ENCODE peak calls at places on chromosomes 6 and 20, in nine cellular contexts. M is mesendoderm; Y is heart left ventricle; U is CD4-positive, CD25-positive, alpha-beta regulatory T cell; K is stomach; V is A549; Q is kidney epithelial cell; P is fibroblast of lung; J is neural progenitor cell. I is an unnamed sample.
A peak's percentile ranks its signal among the peaks of the same experiment; 100 is the strongest.

GRCh38 chr20:25223179-25223661 is 24.7 kb upstream of the PYGB start:
- DNase-seq in M (peak; percentile 97), Y (no peak), U (no peak), K (peak; percentile 69), V (peak; percentile 97), Q (peak; percentile 93), P (peak; percentile 88), J (peak; percentile 57), I (peak; percentile 88)

GRCh38 chr6:30891816-30892553 is 7.7 kb downstream of the DDR1 start:
- DNase-seq in M (no peak), Y (no peak), U (no peak), K (no peak), V (no peak), Q (no peak), P (no peak), J (no peak), I (no peak)

GRCh38 chr6:116022841-116023380 is 37.8 kb downstream of the FRK start:
- DNase-seq in M (no peak), Y (no peak), U (no peak), K (no peak), V (no peak), Q (no peak), P (peak; percentile 48), J (no peak), I (no peak)

GRCh38 chr6:93008385-93008784 is 411.0 kb downstream of the EPHA7 start:
- DNase-seq in M (no peak), Y (no peak), U (no peak), K (no peak), V (no peak), Q (no peak), P (no peak), J (no peak), I (no peak)

GRCh38 chr6:13268914-13269532 is 59.3 kb downstream of the TBC1D7 start:
- DNase-seq in M (peak; percentile 86), Y (no peak), U (no peak), K (no peak), V (no peak), Q (no peak), P (peak; percentile 17), J (no peak), I (no peak)

GRCh38 chr20:41895216-41895615 is 277.0 kb upstream of the CHD6 start:
- DNase-seq in M (no peak), Y (no peak), U (no peak), K (no peak), V (no peak), Q (no peak), P (no peak), J (no peak), I (no peak)

GRCh38 chr6:3328145-3328544 is 69.4 kb downstream of the PSMG4 start:
- DNase-seq in M (no peak), Y (no peak), U (no peak), K (no peak), V (peak; percentile 13), Q (no peak), P (no peak), J (no peak), I (no peak)

GRCh38 chr6:136873733-136874132 is 48.4 kb upstream of the SLC35D3 start:
- DNase-seq in M (peak; percentile 14), Y (no peak), U (no peak), K (no peak), V (no peak), Q (no peak), P (peak; percentile 49), J (no peak), I (no peak)

GRCh38 chr6:109580519-109580918 is 97.5 kb upstream of the ZBTB24 start:
- DNase-seq in M (peak; percentile 84), Y (no peak), U (no peak), K (no peak), V (no peak), Q (no peak), P (peak; percentile 2), J (peak; percentile 2), I (peak; percentile 12)

GRCh38 chr6:155165029-155165710 is 98.6 kb upstream of the CLDN20 start:
- DNase-seq in M (no peak), Y (no peak), U (no peak), K (no peak), V (no peak), Q (no peak), P (no peak), J (no peak), I (no peak)

GRCh38 chr20:50270569-50270968 is 79.9 kb downstream of the CEBPB start:
- DNase-seq in M (no peak), Y (peak; percentile 60), U (no peak), K (no peak), V (no peak), Q (no peak), P (no peak), J (no peak), I (no peak)

GRCh38 chr6:109236140-109237081 is 141.1 kb downstream of the CEP57L1 start:
- DNase-seq in M (peak; percentile 86), Y (peak; percentile 35), U (no peak), K (no peak), V (no peak), Q (no peak), P (no peak), J (peak; percentile 91), I (no peak)

GRCh38 chr20:52410182-52410647 is 218.6 kb upstream of the ZFP64 start:
- DNase-seq in M (peak; percentile 64), Y (no peak), U (peak; percentile 10), K (no peak), V (no peak), Q (peak; percentile 14), P (peak; percentile 72), J (no peak), I (peak; percentile 28)

GRCh38 chr6:73129653-73130443 is 95.4 kb downstream of the KHDC1L start:
- DNase-seq in M (peak; percentile 79), Y (peak; percentile 59), U (peak; percentile 50), K (peak; percentile 89), V (peak; percentile 37), Q (peak; percentile 34), P (peak; percentile 72), J (peak; percentile 92), I (peak; percentile 14)

GRCh38 chr6:134424131-134424794 is 106.4 kb upstream of the SGK1 start:
- DNase-seq in M (no peak), Y (no peak), U (no peak), K (no peak), V (no peak), Q (no peak), P (peak; percentile 51), J (no peak), I (no peak)

GRCh38 chr6:117075218-117075617 is 190.1 kb upstream of the VGLL2 start:
- DNase-seq in M (no peak), Y (no peak), U (no peak), K (no peak), V (no peak), Q (no peak), P (no peak), J (no peak), I (no peak)

GRCh38 chr6:48744948-48745347 is 634.0 kb upstream of the PTCHD4 start:
- DNase-seq in M (no peak), Y (no peak), U (no peak), K (no peak), V (no peak), Q (no peak), P (peak; percentile 61), J (no peak), I (no peak)

GRCh38 chr6:13226071-13226470 is 102.3 kb downstream of the TBC1D7 start:
- DNase-seq in M (no peak), Y (no peak), U (no peak), K (no peak), V (no peak), Q (no peak), P (no peak), J (no peak), I (no peak)

GRCh38 chr6:11909696-11910132 is 102.4 kb upstream of the HIVEP1 start:
- DNase-seq in M (no peak), Y (no peak), U (no peak), K (no peak), V (no peak), Q (no peak), P (no peak), J (no peak), I (peak; percentile 47)

GRCh38 chr6:6699741-6700367 is 111.3 kb downstream of the LY86 start:
- DNase-seq in M (peak; percentile 62), Y (peak; percentile 90), U (no peak), K (peak; percentile 86), V (peak; percentile 43), Q (peak; percentile 73), P (peak; percentile 98), J (peak; percentile 28), I (peak; percentile 88)

GRCh38 chr20:1800777-1801176 is 94.4 kb upstream of the SIRPA start:
- DNase-seq in M (no peak), Y (no peak), U (no peak), K (no peak), V (peak; percentile 57), Q (no peak), P (peak; percentile 65), J (peak; percentile 19), I (no peak)

GRCh38 chr6:56370127-56370540 is 122.8 kb upstream of the COL21A1 start:
- DNase-seq in M (peak; percentile 78), Y (peak; percentile 60), U (no peak), K (peak; percentile 74), V (peak; percentile 23), Q (no peak), P (peak; percentile 25), J (peak; percentile 68), I (no peak)
- H3K4me3 ChIP-seq in M (no peak overlapping the region), Y (no peak overlapping the region), U (no peak overlapping the region), K (no peak overlapping the region), V (no peak overlapping the region), Q (no peak overlapping the region), P (no peak overlapping the region), J (no peak overlapping the region), I (no peak overlapping the region)

GRCh38 chr20:37411408-37412306 is 65.7 kb downstream of the SRC start:
- DNase-seq in M (no peak), Y (peak; percentile 13), U (no peak), K (no peak), V (no peak), Q (no peak), P (no peak), J (peak; percentile 56), I (no peak)
- H3K4me3 ChIP-seq in M (no peak overlapping the region), Y (no peak overlapping the region), U (peak overlapping the region; percentile 12), K (peak overlapping the region; percentile 43), V (no peak overlapping the region), Q (no peak overlapping the region), P (peak overlapping the region; percentile 60), J (peak overlapping the region; percentile 2), I (peak overlapping the region; percentile 38)

GRCh38 chr6:168851460-168852103 is 402.1 kb downstream of the THBS2 start:
- DNase-seq in M (no peak), Y (no peak), U (no peak), K (no peak), V (no peak), Q (no peak), P (peak; percentile 25), J (no peak), I (no peak)
- H3K4me3 ChIP-seq in M (no peak overlapping the region), Y (peak overlapping the region; percentile 4), U (peak overlapping the region; percentile 60), K (peak overlapping the region; percentile 29), V (no peak overlapping the region), Q (no peak overlapping the region), P (peak overlapping the region; percentile 51), J (no peak overlapping the region), I (peak overlapping the region; percentile 43)

DNA sequence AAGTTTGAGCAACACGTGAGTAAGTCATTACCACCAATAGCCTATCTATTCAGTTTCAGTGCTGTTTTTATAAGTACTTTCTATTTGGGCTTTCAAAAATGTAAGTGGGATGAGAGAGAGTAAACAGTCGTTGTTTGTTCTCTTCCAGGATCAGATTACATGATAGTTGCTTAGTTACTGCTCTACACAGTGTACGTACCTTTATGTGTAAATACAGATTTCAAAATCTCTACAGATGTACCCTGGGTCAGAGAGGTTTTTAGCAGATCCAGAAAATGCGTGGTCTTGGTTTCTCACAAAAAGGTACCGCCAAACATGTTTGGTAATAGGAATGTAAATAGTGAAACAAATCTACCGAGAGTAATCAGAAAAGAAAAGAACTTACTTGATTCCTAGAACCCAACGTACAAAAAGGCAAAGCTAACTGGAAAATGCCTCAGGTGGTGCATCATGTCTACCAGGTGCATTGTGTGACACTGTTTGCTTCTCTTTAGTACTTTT is 421.1 kb downstream of the BCKDHB start:
- DNase-seq in M (peak; percentile 19), Y (no peak), U (no peak), K (no peak), V (peak; percentile 13), Q (no peak), P (no peak), J (no peak), I (no peak)
- H3K4me3 ChIP-seq in M (no peak overlapping the region), Y (no peak overlapping the region), U (no peak overlapping the region), K (no peak overlapping the region), V (no peak overlapping the region), Q (no peak overlapping the region), P (no peak overlapping the region), J (no peak overlapping the region), I (no peak overlapping the region)

I was measured in skeletal muscle cell.